ENCODE peak calls at places on chromosomes 2 and 18, in six cellular contexts. One of them, this sample, is unnamed. For H3K9me3, the result is how much of the 10 kb centered on the place peaks cover.

GRCh38 chr18:58129019-58129374 is 85.0 kb downstream of the NEDD4L start:
- DNase-seq in sigmoid colon: no peak
- DNase-seq in transverse colon: peak
- DNase-seq in spleen: no peak
- DNase-seq in GM12878: no peak
- DNase-seq in SK-N-MC: no peak
- DNase-seq in this sample: no peak

GRCh38 chr18:74278983-74279382 is 12.8 kb downstream of the CYB5A start:
- DNase-seq in spleen: no peak
- DNase-seq in SK-N-MC: no peak
- DNase-seq in transverse colon: no peak
- DNase-seq in GM12878: no peak
- DNase-seq in sigmoid colon: no peak
- DNase-seq in this sample: no peak

GRCh38 chr18:62715439-62715792 is at the start of gene PHLPP1:
- DNase-seq in GM12878: no peak
- DNase-seq in SK-N-MC: no peak
- DNase-seq in sigmoid colon: no peak
- DNase-seq in transverse colon: no peak
- DNase-seq in spleen: no peak
- DNase-seq in this sample: no peak

GRCh38 chr2:20669609-20670314 is 2.8 kb downstream of the GDF7 start:
- DNase-seq in spleen: no peak
- DNase-seq in transverse colon: no peak
- DNase-seq in sigmoid colon: no peak
- DNase-seq in GM12878: no peak
- DNase-seq in SK-N-MC: no peak
- DNase-seq in this sample: no peak

GRCh38 chr2:12514631-12515437 is 201.9 kb upstream of the TRIB2 start:
- DNase-seq in sigmoid colon: no peak
- DNase-seq in spleen: no peak
- DNase-seq in transverse colon: no peak
- DNase-seq in GM12878: no peak
- DNase-seq in SK-N-MC: no peak
- DNase-seq in this sample: no peak

GRCh38 chr18:8705280-8705940 is at the start of gene MTCL1:
- DNase-seq in spleen: peak
- DNase-seq in SK-N-MC: no peak
- DNase-seq in transverse colon: no peak
- DNase-seq in GM12878: no peak
- DNase-seq in sigmoid colon: peak
- DNase-seq in this sample: peak

GRCh38 chr18:59730896-59731295 is 33.7 kb upstream of the CCBE1 start:
- DNase-seq in sigmoid colon: no peak
- DNase-seq in spleen: no peak
- DNase-seq in transverse colon: no peak
- DNase-seq in GM12878: no peak
- DNase-seq in SK-N-MC: no peak
- DNase-seq in this sample: no peak

GRCh38 chr18:69996951-69997798 is 49.5 kb upstream of the CD226 start:
- DNase-seq in GM12878: no peak
- DNase-seq in spleen: no peak
- DNase-seq in SK-N-MC: no peak
- DNase-seq in sigmoid colon: no peak
- DNase-seq in transverse colon: no peak
- DNase-seq in this sample: no peak

GRCh38 chr2:197798187-197798586 is 6.2 kb upstream of the PLCL1 start:
- DNase-seq in GM12878: no peak
- DNase-seq in SK-N-MC: no peak
- DNase-seq in spleen: no peak
- DNase-seq in transverse colon: no peak
- DNase-seq in sigmoid colon: no peak
- DNase-seq in this sample: no peak

GRCh38 chr2:29627366-29627765 is 294.0 kb downstream of the ALK start:
- DNase-seq in transverse colon: no peak
- DNase-seq in SK-N-MC: peak
- DNase-seq in spleen: no peak
- DNase-seq in GM12878: no peak
- DNase-seq in sigmoid colon: no peak
- DNase-seq in this sample: no peak

GRCh38 chr2:101187131-101187530 is 35.9 kb upstream of the TBC1D8 start:
- DNase-seq in SK-N-MC: no peak
- DNase-seq in spleen: no peak
- DNase-seq in GM12878: no peak
- DNase-seq in sigmoid colon: no peak
- DNase-seq in transverse colon: no peak
- DNase-seq in this sample: no peak
- H3K9me3 ChIP-seq in SK-N-MC: under half
- H3K9me3 ChIP-seq in spleen: under half
- H3K9me3 ChIP-seq in GM12878: under half
- H3K9me3 ChIP-seq in sigmoid colon: under half
- H3K9me3 ChIP-seq in transverse colon: under half
- H3K9me3 ChIP-seq in this sample: under half

GRCh38 chr2:241502281-241502680 is 6.1 kb downstream of the STK25 start:
- DNase-seq in sigmoid colon: no peak
- DNase-seq in GM12878: no peak
- DNase-seq in transverse colon: no peak
- DNase-seq in spleen: peak
- DNase-seq in SK-N-MC: no peak
- DNase-seq in this sample: no peak
- TF ChIP-seq POLR2AphosphoS5 in sigmoid colon: no peak
- TF ChIP-seq POLR2AphosphoS5 in GM12878: no peak
- TF ChIP-seq POLR2AphosphoS5 in transverse colon: no peak
- TF ChIP-seq POLR2AphosphoS5 in spleen: no peak
- TF ChIP-seq POLR2AphosphoS5 in SK-N-MC: no peak
- TF ChIP-seq POLR2AphosphoS5 in this sample: no peak

DNA sequence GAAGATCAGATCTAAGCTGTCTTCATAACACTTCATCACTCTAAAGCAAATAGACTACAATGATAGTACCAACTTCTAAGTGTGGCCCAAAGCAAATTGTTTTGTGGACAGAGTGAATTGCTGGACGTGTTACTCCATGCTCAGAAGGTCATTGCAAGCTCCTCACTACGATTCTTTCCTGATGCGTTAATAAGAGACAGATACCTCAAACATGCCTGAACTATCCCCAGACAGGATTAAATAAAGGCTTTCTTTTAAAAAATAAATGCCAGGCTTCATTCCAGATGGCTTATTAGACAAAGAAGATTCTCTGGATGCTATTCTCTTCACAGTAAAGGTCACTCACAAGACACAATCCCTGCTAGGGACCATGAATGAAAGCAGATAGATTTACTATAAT is 621.2 kb downstream of the DCDC2C start:
- DNase-seq in GM12878: no peak
- DNase-seq in transverse colon: no peak
- DNase-seq in SK-N-MC: no peak
- DNase-seq in spleen: no peak
- DNase-seq in sigmoid colon: no peak
- DNase-seq in this sample: no peak
- H3K9me3 ChIP-seq in GM12878: under half
- H3K9me3 ChIP-seq in transverse colon: under half
- H3K9me3 ChIP-seq in SK-N-MC: under half
- H3K9me3 ChIP-seq in spleen: under half
- H3K9me3 ChIP-seq in sigmoid colon: under half
- H3K9me3 ChIP-seq in this sample: under half

GRCh38 chr2:233217892-233218377 is 33.5 kb upstream of the ATG16L1 start:
- DNase-seq in SK-N-MC: no peak
- DNase-seq in sigmoid colon: no peak
- DNase-seq in spleen: no peak
- DNase-seq in transverse colon: no peak
- DNase-seq in GM12878: no peak
- DNase-seq in this sample: no peak
- TF ChIP-seq POLR2AphosphoS5 in SK-N-MC: no peak
- TF ChIP-seq POLR2AphosphoS5 in sigmoid colon: no peak
- TF ChIP-seq POLR2AphosphoS5 in spleen: no peak
- TF ChIP-seq POLR2AphosphoS5 in transverse colon: no peak
- TF ChIP-seq POLR2AphosphoS5 in GM12878: no peak
- TF ChIP-seq POLR2AphosphoS5 in this sample: no peak

GRCh38 chr18:14907420-14907819 is 159.4 kb downstream of the ANKRD30B start:
- DNase-seq in sigmoid colon: no peak
- DNase-seq in spleen: peak
- DNase-seq in transverse colon: no peak
- DNase-seq in SK-N-MC: no peak
- DNase-seq in GM12878: no peak
- DNase-seq in this sample: no peak
- H3K9me3 ChIP-seq in sigmoid colon: under half
- H3K9me3 ChIP-seq in spleen: under half
- H3K9me3 ChIP-seq in transverse colon: under half
- H3K9me3 ChIP-seq in SK-N-MC: under half
- H3K9me3 ChIP-seq in GM12878: under half
- H3K9me3 ChIP-seq in this sample: under half

GRCh38 chr2:238745997-238746396 is 101.9 kb upstream of the TWIST2 start:
- DNase-seq in SK-N-MC: no peak
- DNase-seq in spleen: no peak
- DNase-seq in sigmoid colon: no peak
- DNase-seq in GM12878: no peak
- DNase-seq in transverse colon: no peak
- DNase-seq in this sample: no peak
- TF ChIP-seq POLR2AphosphoS5 in SK-N-MC: no peak
- TF ChIP-seq POLR2AphosphoS5 in spleen: no peak
- TF ChIP-seq POLR2AphosphoS5 in sigmoid colon: no peak
- TF ChIP-seq POLR2AphosphoS5 in GM12878: no peak
- TF ChIP-seq POLR2AphosphoS5 in transverse colon: no peak
- TF ChIP-seq POLR2AphosphoS5 in this sample: no peak

GRCh38 chr18:45666520-45666919 is 51.2 kb downstream of the SLC14A2 start:
- DNase-seq in GM12878: no peak
- DNase-seq in transverse colon: no peak
- DNase-seq in spleen: no peak
- DNase-seq in sigmoid colon: no peak
- DNase-seq in SK-N-MC: no peak
- DNase-seq in this sample: no peak
- H3K9me3 ChIP-seq in GM12878: under half
- H3K9me3 ChIP-seq in transverse colon: under half
- H3K9me3 ChIP-seq in spleen: under half
- H3K9me3 ChIP-seq in sigmoid colon: under half
- H3K9me3 ChIP-seq in SK-N-MC: under half
- H3K9me3 ChIP-seq in this sample: under half

DNA sequence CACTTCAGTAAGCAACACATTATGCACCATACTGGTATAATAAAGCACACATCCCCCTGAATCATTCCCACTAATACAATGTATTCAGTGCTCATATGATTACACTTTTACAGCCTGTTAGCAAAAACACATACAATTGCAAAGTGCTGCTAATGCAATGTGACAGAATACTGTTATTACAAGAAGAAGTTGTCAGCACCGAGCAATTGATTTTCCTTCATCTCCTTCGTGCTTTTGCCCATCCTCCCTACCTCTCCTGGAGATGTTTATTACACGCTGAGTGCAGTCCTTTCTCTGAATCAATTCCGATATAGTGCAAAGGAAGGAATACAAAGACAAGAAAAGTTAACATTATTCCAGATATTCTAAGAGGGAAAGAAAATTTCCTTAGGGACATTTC is 359.7 kb downstream of the TXNL1 start:
- DNase-seq in SK-N-MC: no peak
- DNase-seq in transverse colon: no peak
- DNase-seq in GM12878: no peak
- DNase-seq in sigmoid colon: no peak
- DNase-seq in spleen: no peak
- DNase-seq in this sample: no peak
- TF ChIP-seq POLR2AphosphoS5 in SK-N-MC: no peak
- TF ChIP-seq POLR2AphosphoS5 in transverse colon: no peak
- TF ChIP-seq POLR2AphosphoS5 in GM12878: no peak
- TF ChIP-seq POLR2AphosphoS5 in sigmoid colon: no peak
- TF ChIP-seq POLR2AphosphoS5 in spleen: no peak
- TF ChIP-seq POLR2AphosphoS5 in this sample: no peak

This sample was measured in upper lobe of left lung.